ENCODE peak calls at places on chromosome X, in six cellular contexts. V, O, L, Y, F and E are unnamed samples.

GRCh38 chrX:30196322-30196721 is 19.0 kb upstream of the MAGEB2 start:
- DNase-seq in V (no peak), O (peak; percentile 37), L (no peak), Y (no peak), F (peak; percentile 32), E (no peak)

GRCh38 chrX:119488749-119489148 is 20.5 kb downstream of the SLC25A5 start:
- DNase-seq in V (no peak), O (peak; percentile 51), L (peak; percentile 26), Y (no peak), F (peak; percentile 71), E (no peak)

GRCh38 chrX:111492085-111492484 is 19.4 kb upstream of the SERTM2 start:
- DNase-seq in V (no peak), O (no peak), L (no peak), Y (no peak), F (peak; percentile 16), E (no peak)

GRCh38 chrX:137194164-137194563 is 160.4 kb upstream of the GPR101 start:
- DNase-seq in V (no peak), O (peak; percentile 24), L (no peak), Y (no peak), F (peak; percentile 16), E (no peak)

GRCh38 chrX:4277122-4277521 is 563.7 kb upstream of the PRKX start:
- DNase-seq in V (no peak), O (no peak), L (no peak), Y (no peak), F (no peak), E (no peak)

GRCh38 chrX:136768469-136769084 is 12.2 kb downstream of the ARHGEF6 start:
- DNase-seq in V (no peak), O (peak; percentile 15), L (no peak), Y (peak; percentile 2), F (peak; percentile 20), E (peak; percentile 15)

GRCh38 chrX:1389181-1389992 is 2.5 kb downstream of the SLC25A6 start:
- DNase-seq in V (no peak), O (no peak), L (no peak), Y (no peak), F (no peak), E (no peak)

GRCh38 chrX:28639502-28639901 is 52.3 kb downstream of the IL1RAPL1 start:
- DNase-seq in V (no peak), O (no peak), L (no peak), Y (no peak), F (no peak), E (no peak)

GRCh38 chrX:34778961-34779360 is 121.9 kb upstream of the TMEM47 start:
- DNase-seq in V (no peak), O (no peak), L (no peak), Y (no peak), F (no peak), E (no peak)

GRCh38 chrX:9316096-9316495 is 148.8 kb upstream of the TBL1X start:
- DNase-seq in V (no peak), O (no peak), L (no peak), Y (no peak), F (no peak), E (no peak)

GRCh38 chrX:1398431-1399340 is 6.8 kb upstream of the SLC25A6 start:
- DNase-seq in V (no peak), O (no peak), L (no peak), Y (no peak), F (peak; percentile 12), E (no peak)

GRCh38 chrX:56765816-56766553 is 36.9 kb downstream of the NBDY start:
- DNase-seq in V (no peak), O (no peak), L (no peak), Y (no peak), F (no peak), E (no peak)

GRCh38 chrX:140050906-140051305 is 85.6 kb upstream of the CXorf66 start:
- DNase-seq in V (no peak), O (no peak), L (no peak), Y (no peak), F (no peak), E (no peak)

GRCh38 chrX:33190016-33190415 is 21.3 kb downstream of the DMD start:
- DNase-seq in V (no peak), O (no peak), L (no peak), Y (no peak), F (no peak), E (no peak)

GRCh38 chrX:36950495-36951253 is 57.5 kb upstream of the FAM47C start:
- DNase-seq in V (no peak), O (no peak), L (no peak), Y (no peak), F (no peak), E (no peak)

GRCh38 chrX:39950035-39950688 is 147.6 kb downstream of the BCOR start:
- DNase-seq in V (no peak), O (no peak), L (no peak), Y (no peak), F (no peak), E (no peak)

GRCh38 chrX:47148946-47149345 is 3.9 kb downstream of the RBM10 start:
- DNase-seq in V (no peak), O (no peak), L (no peak), Y (no peak), F (no peak), E (no peak)
- H3K27ac ChIP-seq in V (no peak overlapping the region), O (no peak overlapping the region), L (no peak overlapping the region), Y (no peak overlapping the region), F (no peak overlapping the region), E (no peak overlapping the region)

DNA sequence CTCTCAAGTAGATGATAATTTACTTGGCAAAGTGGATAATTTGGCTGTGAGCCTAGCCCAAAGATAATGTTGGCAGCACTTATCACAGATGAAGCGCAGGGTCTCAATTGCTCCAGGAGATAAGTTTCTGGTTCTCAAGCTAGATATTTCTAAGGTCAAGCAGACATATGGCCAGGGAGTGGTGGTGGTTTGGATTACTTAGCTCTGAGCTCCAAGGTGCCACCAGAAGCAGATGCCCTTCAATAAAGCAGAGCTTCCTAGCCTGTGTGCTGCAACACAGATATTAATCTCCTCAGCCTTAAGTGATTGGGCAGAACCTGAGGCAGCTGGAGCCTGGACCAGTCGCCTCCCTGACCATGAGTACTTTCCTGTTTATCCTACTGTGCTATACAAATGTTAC is 79.2 kb upstream of the NALF2 start:
- DNase-seq in V (no peak), O (no peak), L (no peak), Y (no peak), F (no peak), E (no peak)
- H3K27ac ChIP-seq in V (no peak overlapping the region), O (no peak overlapping the region), L (no peak overlapping the region), Y (no peak overlapping the region), F (no peak overlapping the region), E (no peak overlapping the region)

GRCh38 chrX:125094901-125095300 is 224.8 kb upstream of the TEX13C start:
- DNase-seq in V (no peak), O (no peak), L (no peak), Y (no peak), F (no peak), E (no peak)

DNA sequence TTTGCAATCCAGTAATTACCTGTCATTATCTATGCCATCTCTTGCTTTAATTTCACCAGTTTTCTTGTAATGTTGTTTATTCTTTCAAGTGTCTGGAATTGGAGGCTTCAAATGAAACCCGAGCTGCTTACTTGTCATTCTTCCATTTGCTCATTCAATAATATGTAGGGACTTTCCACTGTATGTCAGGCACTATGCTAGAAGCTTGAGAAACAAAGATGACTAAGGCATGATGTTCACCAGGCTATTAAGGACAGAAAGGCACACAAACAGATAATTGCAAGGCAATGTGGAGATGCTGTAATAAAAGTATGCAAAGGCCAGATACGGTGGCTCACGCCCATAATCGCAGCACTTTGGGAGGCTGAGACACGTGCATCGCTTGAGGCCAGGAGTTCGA is 229.6 kb upstream of the TEX13C start:
- DNase-seq in V (no peak), O (no peak), L (no peak), Y (no peak), F (no peak), E (no peak)
- H3K27ac ChIP-seq in V (no peak overlapping the region), O (no peak overlapping the region), L (no peak overlapping the region), Y (no peak overlapping the region), F (no peak overlapping the region), E (no peak overlapping the region)

GRCh38 chrX:115333446-115333845 is 43.9 kb downstream of the LUZP4 start:
- DNase-seq in V (no peak), O (no peak), L (no peak), Y (no peak), F (no peak), E (no peak)
- H3K27ac ChIP-seq in V (no peak overlapping the region), O (no peak overlapping the region), L (no peak overlapping the region), Y (no peak overlapping the region), F (no peak overlapping the region), E (no peak overlapping the region)

GRCh38 chrX:109840585-109840984 is 107.5 kb upstream of the ACSL4 start:
- DNase-seq in V (no peak), O (peak; percentile 50), L (no peak), Y (no peak), F (no peak), E (peak; percentile 10)
- H3K27ac ChIP-seq in V (no peak overlapping the region), O (peak overlapping the region; percentile 67), L (peak overlapping the region; percentile 71), Y (no peak overlapping the region), F (peak overlapping the region; percentile 79), E (no peak overlapping the region)

GRCh38 chrX:130877892-130878321 is 25.1 kb downstream of the ENOX2 start:
- DNase-seq in V (no peak), O (no peak), L (no peak), Y (no peak), F (no peak), E (no peak)
- H3K27ac ChIP-seq in V (no peak overlapping the region), O (no peak overlapping the region), L (no peak overlapping the region), Y (no peak overlapping the region), F (no peak overlapping the region), E (no peak overlapping the region)

GRCh38 chrX:103742339-103742738 is 31.6 kb downstream of the TMEM31 start:
- DNase-seq in V (no peak), O (no peak), L (no peak), Y (no peak), F (no peak), E (no peak)
- H3K27ac ChIP-seq in V (no peak overlapping the region), O (no peak overlapping the region), L (no peak overlapping the region), Y (no peak overlapping the region), F (no peak overlapping the region), E (no peak overlapping the region)